ENCODE peak calls at places on chromosomes 16 and 17, in eight cellular contexts. J, F, H, K, Q, U, P and S are unnamed samples.

GRCh38 chr17:28567604-28568003 is 3.7 kb downstream of the PIGS start:
- DNase-seq in K (no peak), P (no peak), J (no peak), F (no peak), U (no peak), Q (no peak), H (peak), S (no peak)

GRCh38 chr16:48535831-48536599 is 74.0 kb downstream of the N4BP1 start:
- DNase-seq in P (peak), U (no peak), Q (peak), K (peak), J (no peak), H (no peak), F (no peak), S (peak)

GRCh38 chr17:6509921-6510320 is 46.4 kb downstream of the PITPNM3 start:
- DNase-seq in Q (no peak), H (no peak), U (no peak), P (no peak), J (no peak), F (no peak), K (no peak), S (no peak)

GRCh38 chr16:31874354-31875111 is 926 bp downstream of the ZNF267 start:
- DNase-seq in F (no peak), K (no peak), H (no peak), P (peak), J (no peak), Q (no peak), U (no peak), S (no peak)

GRCh38 chr17:5437721-5438317 is 1.1 kb downstream of the C1QBP start:
- DNase-seq in J (no peak), Q (no peak), K (no peak), F (no peak), P (no peak), H (no peak), U (no peak), S (no peak)

GRCh38 chr16:81238296-81239011 is at the start of gene BCO1:
- DNase-seq in J (peak), H (peak), Q (no peak), F (no peak), K (no peak), U (no peak), P (peak), S (no peak)

GRCh38 chr16:58284488-58284887 is 10.3 kb downstream of the PRSS54 start:
- DNase-seq in J (no peak), U (no peak), F (no peak), Q (no peak), H (no peak), K (no peak), P (peak), S (no peak)

GRCh38 chr16:87392823-87393679 is 915 bp downstream of the MAP1LC3B start:
- DNase-seq in K (peak), Q (peak), F (no peak), H (peak), J (no peak), P (peak), U (no peak), S (peak)

GRCh38 chr16:3846595-3847091 is 33.9 kb downstream of the CREBBP start:
- DNase-seq in F (no peak), K (no peak), H (no peak), U (no peak), Q (no peak), J (no peak), P (no peak), S (no peak)